ENCODE peak calls at places on chromosomes 6 and 20, in five cellular contexts. One of them, this sample, is unnamed. For H3K4me1 and H3K36me3, the result is how much of the 10 kb centered on the place peaks cover.

GRCh38 chr20:47546184-47547033 is 44.7 kb downstream of the NCOA3 start:
- DNase-seq in pancreas: no peak
- DNase-seq in left lung: no peak
- DNase-seq in effector memory CD4-positive, alpha-beta T cell: no peak
- DNase-seq in SJSA1: no peak
- DNase-seq in this sample: no peak

GRCh38 chr6:169854083-169854725 is 102.8 kb downstream of the ERMARD start:
- DNase-seq in pancreas: no peak
- DNase-seq in left lung: no peak
- DNase-seq in effector memory CD4-positive, alpha-beta T cell: no peak
- DNase-seq in SJSA1: peak
- DNase-seq in this sample: no peak

GRCh38 chr6:158906926-158907325 is 87.8 kb upstream of the EZR start:
- DNase-seq in pancreas: no peak
- DNase-seq in left lung: no peak
- DNase-seq in effector memory CD4-positive, alpha-beta T cell: no peak
- DNase-seq in SJSA1: no peak
- DNase-seq in this sample: no peak

GRCh38 chr20:62741701-62742491 is 33.3 kb downstream of the NTSR1 start:
- DNase-seq in pancreas: no peak
- DNase-seq in left lung: peak
- DNase-seq in effector memory CD4-positive, alpha-beta T cell: no peak
- DNase-seq in SJSA1: no peak
- DNase-seq in this sample: peak

GRCh38 chr6:120198033-120198432 is 848.5 kb upstream of the MAN1A1 start:
- DNase-seq in pancreas: no peak
- DNase-seq in left lung: no peak
- DNase-seq in effector memory CD4-positive, alpha-beta T cell: no peak
- DNase-seq in SJSA1: no peak
- DNase-seq in this sample: no peak

GRCh38 chr6:158607411-158608170 is 37.0 kb downstream of the DYNLT1 start:
- DNase-seq in pancreas: no peak
- DNase-seq in left lung: no peak
- DNase-seq in effector memory CD4-positive, alpha-beta T cell: no peak
- DNase-seq in SJSA1: no peak
- DNase-seq in this sample: no peak

GRCh38 chr20:56989516-56989915 is 276.9 kb downstream of the BMP7 start:
- DNase-seq in pancreas: no peak
- DNase-seq in left lung: no peak
- DNase-seq in effector memory CD4-positive, alpha-beta T cell: no peak
- DNase-seq in SJSA1: no peak
- DNase-seq in this sample: no peak

GRCh38 chr6:158939255-158940170 is 60.5 kb downstream of the RSPH3 start:
- DNase-seq in pancreas: no peak
- DNase-seq in left lung: no peak
- DNase-seq in effector memory CD4-positive, alpha-beta T cell: no peak
- DNase-seq in SJSA1: no peak
- DNase-seq in this sample: peak

GRCh38 chr6:142440603-142441293 is 138.9 kb downstream of the ADGRG6 start:
- DNase-seq in pancreas: no peak
- DNase-seq in left lung: no peak
- DNase-seq in effector memory CD4-positive, alpha-beta T cell: no peak
- DNase-seq in SJSA1: no peak
- DNase-seq in this sample: no peak

GRCh38 chr6:593139-593906 is 63.6 kb downstream of the HUS1B start:
- DNase-seq in pancreas: peak
- DNase-seq in left lung: no peak
- DNase-seq in effector memory CD4-positive, alpha-beta T cell: peak
- DNase-seq in SJSA1: peak
- DNase-seq in this sample: no peak

GRCh38 chr6:154995241-154996162 is at the start of gene TIAM2:
- DNase-seq in pancreas: no peak
- DNase-seq in left lung: peak
- DNase-seq in effector memory CD4-positive, alpha-beta T cell: no peak
- DNase-seq in SJSA1: peak
- DNase-seq in this sample: no peak

GRCh38 chr20:40414843-40415615 is 274.0 kb downstream of the MAFB start:
- DNase-seq in pancreas: no peak
- DNase-seq in left lung: no peak
- DNase-seq in effector memory CD4-positive, alpha-beta T cell: no peak
- DNase-seq in SJSA1: no peak
- DNase-seq in this sample: peak

GRCh38 chr6:132131777-132132176 is 180.6 kb upstream of the CCN2 start:
- DNase-seq in pancreas: peak
- DNase-seq in left lung: no peak
- DNase-seq in effector memory CD4-positive, alpha-beta T cell: no peak
- DNase-seq in SJSA1: peak
- DNase-seq in this sample: no peak

GRCh38 chr6:128238248-128238647 is 282.2 kb downstream of the PTPRK start:
- DNase-seq in pancreas: no peak
- DNase-seq in left lung: no peak
- DNase-seq in effector memory CD4-positive, alpha-beta T cell: no peak
- DNase-seq in SJSA1: no peak
- DNase-seq in this sample: no peak

GRCh38 chr20:52484438-52484837 is 292.9 kb upstream of the ZFP64 start:
- DNase-seq in pancreas: no peak
- DNase-seq in left lung: no peak
- DNase-seq in effector memory CD4-positive, alpha-beta T cell: no peak
- DNase-seq in SJSA1: peak
- DNase-seq in this sample: no peak

GRCh38 chr6:159943101-159943632 is 25.7 kb upstream of the IGF2R start:
- DNase-seq in pancreas: no peak
- DNase-seq in left lung: no peak
- DNase-seq in effector memory CD4-positive, alpha-beta T cell: no peak
- DNase-seq in SJSA1: no peak
- DNase-seq in this sample: peak

GRCh38 chr6:150638765-150639164 is 39.1 kb downstream of the PLEKHG1 start:
- DNase-seq in pancreas: no peak
- DNase-seq in left lung: no peak
- DNase-seq in effector memory CD4-positive, alpha-beta T cell: no peak
- DNase-seq in SJSA1: no peak
- DNase-seq in this sample: no peak

GRCh38 chr6:150640556-150641206 is 41.0 kb downstream of the PLEKHG1 start:
- DNase-seq in pancreas: no peak
- DNase-seq in left lung: no peak
- DNase-seq in effector memory CD4-positive, alpha-beta T cell: no peak
- DNase-seq in SJSA1: no peak
- DNase-seq in this sample: peak

GRCh38 chr6:150641398-150642139 is 41.9 kb downstream of the PLEKHG1 start:
- DNase-seq in pancreas: no peak
- DNase-seq in left lung: no peak
- DNase-seq in effector memory CD4-positive, alpha-beta T cell: no peak
- DNase-seq in SJSA1: no peak
- DNase-seq in this sample: no peak

GRCh38 chr6:150638286-150638685 is 38.6 kb downstream of the PLEKHG1 start:
- DNase-seq in pancreas: no peak
- DNase-seq in left lung: no peak
- DNase-seq in effector memory CD4-positive, alpha-beta T cell: no peak
- DNase-seq in SJSA1: no peak
- DNase-seq in this sample: no peak

DNA sequence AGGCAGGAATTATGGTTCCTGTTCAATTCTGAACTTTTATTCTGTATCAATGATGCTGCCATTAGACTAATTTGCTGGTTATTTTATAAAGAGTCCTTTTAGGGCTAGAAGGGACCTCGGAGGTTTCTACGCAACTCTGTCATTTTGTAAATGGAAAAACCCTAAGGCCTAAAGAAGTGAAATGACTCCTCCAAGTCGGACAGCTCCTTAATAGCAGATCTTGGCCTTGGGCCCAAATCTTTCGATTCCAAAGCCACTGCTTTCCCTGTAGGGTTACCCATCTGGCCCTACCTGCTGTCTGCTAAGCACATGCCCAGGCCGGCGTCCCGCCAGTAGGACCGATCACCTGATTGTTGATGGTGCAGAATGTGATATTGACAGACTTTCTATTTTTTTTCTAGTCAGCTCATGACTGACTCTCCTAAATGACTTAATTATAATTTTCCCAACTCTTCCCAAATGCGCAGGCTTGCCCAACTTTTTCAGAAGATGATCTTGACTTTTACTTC is 40.2 kb downstream of the PLEKHG1 start:
- DNase-seq in pancreas: no peak
- DNase-seq in left lung: peak
- DNase-seq in effector memory CD4-positive, alpha-beta T cell: no peak
- DNase-seq in SJSA1: no peak
- DNase-seq in this sample: peak
- H3K4me1 ChIP-seq in pancreas: under half
- H3K4me1 ChIP-seq in left lung: under half
- H3K4me1 ChIP-seq in effector memory CD4-positive, alpha-beta T cell: under half
- H3K4me1 ChIP-seq in SJSA1: under half
- H3K4me1 ChIP-seq in this sample: under half

GRCh38 chr20:31835554-31835953 is 9.8 kb downstream of the FOXS1 start:
- DNase-seq in pancreas: no peak
- DNase-seq in left lung: no peak
- DNase-seq in effector memory CD4-positive, alpha-beta T cell: no peak
- DNase-seq in SJSA1: no peak
- DNase-seq in this sample: no peak

GRCh38 chr20:31833130-31833930 is 12.1 kb downstream of the FOXS1 start:
- DNase-seq in pancreas: no peak
- DNase-seq in left lung: peak
- DNase-seq in effector memory CD4-positive, alpha-beta T cell: peak
- DNase-seq in SJSA1: peak
- DNase-seq in this sample: no peak

GRCh38 chr20:31835977-31836852 is 9.2 kb downstream of the FOXS1 start:
- DNase-seq in pancreas: peak
- DNase-seq in left lung: peak
- DNase-seq in effector memory CD4-positive, alpha-beta T cell: no peak
- DNase-seq in SJSA1: peak
- DNase-seq in this sample: no peak

GRCh38 chr20:31831771-31832306 is 12.7 kb downstream of the MYLK2 start:
- DNase-seq in pancreas: no peak
- DNase-seq in left lung: no peak
- DNase-seq in effector memory CD4-positive, alpha-beta T cell: no peak
- DNase-seq in SJSA1: no peak
- DNase-seq in this sample: peak

DNA sequence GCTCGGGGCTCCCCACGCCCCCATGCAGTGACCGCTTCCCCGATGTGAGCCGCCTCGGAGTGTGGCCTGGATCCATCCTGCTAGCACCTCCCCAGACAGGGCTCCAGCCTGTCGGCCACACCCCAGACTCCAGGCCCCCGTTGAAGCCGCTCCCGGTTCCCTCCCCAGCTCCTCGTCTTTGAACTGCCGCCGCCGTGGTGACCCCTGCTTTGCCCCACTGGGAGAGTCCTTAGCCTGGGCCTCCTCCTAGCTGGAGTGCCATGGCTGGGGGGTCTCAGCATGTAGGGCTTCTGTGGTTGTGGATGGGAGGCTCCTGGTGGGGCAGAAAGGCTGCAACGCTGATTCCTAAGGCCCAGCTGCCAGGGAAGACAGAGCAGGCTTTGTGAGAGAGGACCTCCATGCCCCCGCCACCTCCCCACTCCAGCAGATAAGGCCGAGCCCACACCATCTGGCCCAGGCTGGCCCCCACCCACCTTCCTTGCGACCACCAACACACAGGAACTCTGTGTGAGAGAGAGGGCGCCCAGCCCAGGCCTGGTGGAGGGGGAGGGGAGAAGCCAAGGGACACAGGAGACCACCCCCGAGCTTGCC is 11.4 kb downstream of the FOXS1 start:
- DNase-seq in pancreas: no peak
- DNase-seq in left lung: no peak
- DNase-seq in effector memory CD4-positive, alpha-beta T cell: no peak
- DNase-seq in SJSA1: peak
- DNase-seq in this sample: no peak
- H3K27ac ChIP-seq in pancreas: no peak
- H3K27ac ChIP-seq in left lung: no peak
- H3K27ac ChIP-seq in effector memory CD4-positive, alpha-beta T cell: no peak
- H3K27ac ChIP-seq in SJSA1: peak
- H3K27ac ChIP-seq in this sample: no peak

GRCh38 chr6:32168350-32168749 is 4.0 kb downstream of the EGFL8 start:
- DNase-seq in pancreas: no peak
- DNase-seq in left lung: peak
- DNase-seq in effector memory CD4-positive, alpha-beta T cell: no peak
- DNase-seq in SJSA1: no peak
- DNase-seq in this sample: no peak

GRCh38 chr6:32167761-32168262 is 3.4 kb downstream of the EGFL8 start:
- DNase-seq in pancreas: no peak
- DNase-seq in left lung: peak
- DNase-seq in effector memory CD4-positive, alpha-beta T cell: no peak
- DNase-seq in SJSA1: no peak
- DNase-seq in this sample: no peak

GRCh38 chr6:32170294-32170693 is 5.6 kb downstream of the AGPAT1 start:
- DNase-seq in pancreas: no peak
- DNase-seq in left lung: no peak
- DNase-seq in effector memory CD4-positive, alpha-beta T cell: no peak
- DNase-seq in SJSA1: no peak
- DNase-seq in this sample: no peak

GRCh38 chr6:32168807-32169206 is 4.4 kb downstream of the EGFL8 start:
- DNase-seq in pancreas: no peak
- DNase-seq in left lung: no peak
- DNase-seq in effector memory CD4-positive, alpha-beta T cell: no peak
- DNase-seq in SJSA1: no peak
- DNase-seq in this sample: no peak

DNA sequence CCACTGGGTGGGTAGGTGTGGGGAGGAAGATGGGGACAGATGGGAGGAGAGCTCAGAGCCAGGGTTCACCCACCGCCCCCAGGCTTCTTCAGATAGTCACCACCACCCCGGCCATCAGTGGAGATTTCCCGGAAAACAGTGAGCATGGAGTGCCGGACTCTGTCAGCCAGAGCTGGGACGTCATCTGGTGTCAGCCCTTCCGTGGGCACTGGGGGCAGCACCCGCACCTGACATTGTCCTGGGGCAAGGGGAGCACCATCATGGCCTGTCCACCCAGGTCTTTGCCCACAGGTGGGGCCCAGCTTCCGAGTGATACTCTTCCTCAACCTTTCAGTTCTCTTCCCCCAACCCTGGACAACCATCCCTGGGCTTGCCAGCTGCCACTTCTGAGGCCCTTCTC is 4.8 kb downstream of the EGFL8 start:
- DNase-seq in pancreas: no peak
- DNase-seq in left lung: peak
- DNase-seq in effector memory CD4-positive, alpha-beta T cell: no peak
- DNase-seq in SJSA1: no peak
- DNase-seq in this sample: no peak
- H3K36me3 ChIP-seq in pancreas: under half
- H3K36me3 ChIP-seq in left lung: half or more
- H3K36me3 ChIP-seq in effector memory CD4-positive, alpha-beta T cell: under half
- H3K36me3 ChIP-seq in SJSA1: half or more
- H3K36me3 ChIP-seq in this sample: under half

DNA sequence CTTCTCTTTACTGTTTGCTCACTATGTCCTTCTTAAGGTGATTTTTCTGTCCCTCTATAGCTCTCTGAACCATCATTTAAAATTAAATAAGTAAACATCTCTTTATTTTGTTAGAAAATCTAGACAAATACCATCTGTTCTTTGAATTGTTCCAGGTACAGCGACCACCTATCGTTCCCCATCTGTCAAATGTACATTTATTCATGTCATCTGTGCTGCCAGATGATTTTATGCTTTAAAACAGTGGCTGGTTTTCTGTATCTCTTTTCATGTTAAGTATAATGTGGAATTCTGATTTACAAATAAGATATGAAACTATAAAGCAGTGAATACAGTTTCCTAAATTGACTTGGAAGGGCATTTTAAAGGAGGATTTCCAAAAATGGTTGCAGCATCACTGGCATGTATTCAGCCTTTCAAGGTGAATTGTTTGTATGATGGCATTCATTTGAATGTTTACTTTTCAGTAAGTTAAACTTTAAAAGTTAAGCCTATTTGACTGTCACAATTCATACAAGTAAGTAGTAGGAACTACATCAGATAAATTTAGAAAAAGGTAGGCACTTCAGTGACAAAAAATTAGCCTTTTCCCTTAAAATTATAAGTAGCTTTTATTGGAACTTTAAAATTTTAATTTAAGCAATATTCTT is 92.6 kb upstream of the CLVS2 start:
- DNase-seq in pancreas: no peak
- DNase-seq in left lung: no peak
- DNase-seq in effector memory CD4-positive, alpha-beta T cell: no peak
- DNase-seq in SJSA1: no peak
- DNase-seq in this sample: no peak
- H3K4me1 ChIP-seq in pancreas: under half
- H3K4me1 ChIP-seq in left lung: under half
- H3K4me1 ChIP-seq in effector memory CD4-positive, alpha-beta T cell: under half
- H3K4me1 ChIP-seq in SJSA1: under half
- H3K4me1 ChIP-seq in this sample: under half